ENCODE peak calls at places on chromosomes 4 and X, in eight cellular contexts. E is GM04503, P is ELR, N is globus pallidus, G is heart right ventricle, Q is H7, Y is smooth muscle cell of the brain vasculature, A is pulmonary artery endothelial cell. T is an unnamed sample.

GRCh38 chr4:164095313-164096110 is 601.0 kb downstream of the TMA16 start:
- DNase-seq in E (no peak), P (no peak), N (no peak), G (no peak), Q (no peak), Y (no peak), A (no peak), T (no peak)

GRCh38 chrX:31508338-31508737 is 436.5 kb upstream of the FTHL17 start:
- DNase-seq in E (no peak), P (peak), N (peak), G (no peak), Q (no peak), Y (no peak), A (no peak), T (no peak)

GRCh38 chrX:17642891-17643290 is 94.4 kb upstream of the SCML1 start:
- DNase-seq in E (no peak), P (peak), N (no peak), G (no peak), Q (no peak), Y (no peak), A (no peak), T (no peak)

GRCh38 chrX:47936224-47936939 is 67.4 kb downstream of the ZNF182 start:
- DNase-seq in E (no peak), P (no peak), N (no peak), G (no peak), Q (peak), Y (no peak), A (no peak), T (no peak)

GRCh38 chr4:2638730-2639129 is 102.3 kb downstream of the FAM193A start:
- DNase-seq in E (no peak), P (no peak), N (no peak), G (no peak), Q (no peak), Y (no peak), A (no peak), T (no peak)

GRCh38 chr4:55468724-55469123 is 73.0 kb downstream of the TMEM165 start:
- DNase-seq in E (no peak), P (peak), N (no peak), G (no peak), Q (no peak), Y (peak), A (no peak), T (no peak)

GRCh38 chr4:184675018-184675417 is 25.5 kb downstream of the PRIMPOL start:
- DNase-seq in E (no peak), P (no peak), N (no peak), G (no peak), Q (no peak), Y (no peak), A (no peak), T (no peak)

GRCh38 chr4:139641218-139641617 is 24.4 kb upstream of the MGST2 start:
- DNase-seq in E (peak), P (peak), N (no peak), G (no peak), Q (no peak), Y (no peak), A (no peak), T (no peak)

GRCh38 chr4:156255205-156255604 is 301.5 kb upstream of the CTSO start:
- DNase-seq in E (no peak), P (no peak), N (no peak), G (no peak), Q (no peak), Y (no peak), A (no peak), T (no peak)

GRCh38 chrX:14073561-14073960 is 43.9 kb upstream of the GEMIN8 start:
- DNase-seq in E (no peak), P (no peak), N (no peak), G (no peak), Q (no peak), Y (no peak), A (no peak), T (peak)

GRCh38 chr4:168832746-168833575 is 177.1 kb downstream of the CBR4 start:
- DNase-seq in E (no peak), P (peak), N (no peak), G (peak), Q (peak), Y (no peak), A (no peak), T (no peak)

GRCh38 chr4:83010522-83011318 is at the start of gene LIN54:
- DNase-seq in E (no peak), P (peak), N (peak), G (peak), Q (peak), Y (no peak), A (no peak), T (peak)

T was measured in Daoy.